ENCODE peak calls at places on chromosomes 7 and 10, in five cellular contexts. One of them, this sample, is unnamed.

GRCh38 chr10:36469585-36469984 is 655.8 kb upstream of the ANKRD30A start:
- DNase-seq in neuronal stem cell: no peak
- DNase-seq in mesenchymal stem cell: peak
- DNase-seq in H9: no peak
- DNase-seq in mesendoderm: no peak
- DNase-seq in this sample: peak

GRCh38 chr7:26423436-26423835 is 131.8 kb downstream of the SNX10 start:
- DNase-seq in neuronal stem cell: no peak
- DNase-seq in mesenchymal stem cell: no peak
- DNase-seq in H9: no peak
- DNase-seq in mesendoderm: no peak
- DNase-seq in this sample: no peak

GRCh38 chr7:23027261-23027660 is 13.3 kb upstream of the HYCC1 start:
- DNase-seq in neuronal stem cell: no peak
- DNase-seq in mesenchymal stem cell: no peak
- DNase-seq in H9: no peak
- DNase-seq in mesendoderm: no peak
- DNase-seq in this sample: no peak

GRCh38 chr7:84247591-84247990 is 53.0 kb upstream of the SEMA3A start:
- DNase-seq in neuronal stem cell: no peak
- DNase-seq in mesenchymal stem cell: no peak
- DNase-seq in H9: no peak
- DNase-seq in mesendoderm: no peak
- DNase-seq in this sample: peak

GRCh38 chr10:53690556-53691240 is 918.1 kb upstream of the MBL2 start:
- DNase-seq in neuronal stem cell: no peak
- DNase-seq in mesenchymal stem cell: no peak
- DNase-seq in H9: no peak
- DNase-seq in mesendoderm: peak
- DNase-seq in this sample: no peak

GRCh38 chr7:57867884-57868701 is 418.1 kb downstream of the ZNF716 start:
- DNase-seq in neuronal stem cell: no peak
- DNase-seq in mesenchymal stem cell: no peak
- DNase-seq in H9: no peak
- DNase-seq in mesendoderm: no peak
- DNase-seq in this sample: no peak

GRCh38 chr10:132912685-132913558 is 29.4 kb downstream of the CFAP46 start:
- DNase-seq in neuronal stem cell: peak
- DNase-seq in mesenchymal stem cell: no peak
- DNase-seq in H9: peak
- DNase-seq in mesendoderm: peak
- DNase-seq in this sample: no peak

GRCh38 chr7:156943091-156944041 is 6.1 kb upstream of the NOM1 start:
- DNase-seq in neuronal stem cell: no peak
- DNase-seq in mesenchymal stem cell: no peak
- DNase-seq in H9: peak
- DNase-seq in mesendoderm: no peak
- DNase-seq in this sample: no peak

GRCh38 chr7:102125127-102125561 is 161.5 kb upstream of the SH2B2 start:
- DNase-seq in neuronal stem cell: no peak
- DNase-seq in mesenchymal stem cell: peak
- DNase-seq in H9: peak
- DNase-seq in mesendoderm: peak
- DNase-seq in this sample: peak

GRCh38 chr10:59575269-59575668 is 134.4 kb downstream of the SLC16A9 start:
- DNase-seq in neuronal stem cell: no peak
- DNase-seq in mesenchymal stem cell: no peak
- DNase-seq in H9: no peak
- DNase-seq in mesendoderm: peak
- DNase-seq in this sample: no peak

GRCh38 chr7:50264908-50265307 is 39.6 kb upstream of the IKZF1 start:
- DNase-seq in neuronal stem cell: no peak
- DNase-seq in mesenchymal stem cell: no peak
- DNase-seq in H9: no peak
- DNase-seq in mesendoderm: peak
- DNase-seq in this sample: no peak

GRCh38 chr10:129793479-129793878 is 170.6 kb downstream of the EBF3 start:
- DNase-seq in neuronal stem cell: no peak
- DNase-seq in mesenchymal stem cell: no peak
- DNase-seq in H9: no peak
- DNase-seq in mesendoderm: no peak
- DNase-seq in this sample: no peak

GRCh38 chr7:102286237-102287081 is at the start of gene SH2B2:
- DNase-seq in neuronal stem cell: peak
- DNase-seq in mesenchymal stem cell: peak
- DNase-seq in H9: peak
- DNase-seq in mesendoderm: peak
- DNase-seq in this sample: peak

GRCh38 chr7:3154881-3155494 is 111.3 kb upstream of the CARD11 start:
- DNase-seq in neuronal stem cell: peak
- DNase-seq in mesenchymal stem cell: peak
- DNase-seq in H9: no peak
- DNase-seq in mesendoderm: peak
- DNase-seq in this sample: peak

GRCh38 chr10:71527135-71527534 is 130.4 kb downstream of the CDH23 start:
- DNase-seq in neuronal stem cell: no peak
- DNase-seq in mesenchymal stem cell: no peak
- DNase-seq in H9: no peak
- DNase-seq in mesendoderm: no peak
- DNase-seq in this sample: no peak

GRCh38 chr7:94330474-94331027 is 64.1 kb upstream of the COL1A2 start:
- DNase-seq in neuronal stem cell: no peak
- DNase-seq in mesenchymal stem cell: no peak
- DNase-seq in H9: no peak
- DNase-seq in mesendoderm: no peak
- DNase-seq in this sample: no peak

GRCh38 chr10:21532694-21533576 is 1.1 kb upstream of the MLLT10 start:
- DNase-seq in neuronal stem cell: no peak
- DNase-seq in mesenchymal stem cell: no peak
- DNase-seq in H9: no peak
- DNase-seq in mesendoderm: no peak
- DNase-seq in this sample: no peak

GRCh38 chr10:43962346-43963191 is 313.9 kb upstream of the ZNF32 start:
- DNase-seq in neuronal stem cell: no peak
- DNase-seq in mesenchymal stem cell: peak
- DNase-seq in H9: no peak
- DNase-seq in mesendoderm: no peak
- DNase-seq in this sample: peak

GRCh38 chr7:12620371-12620770 is 49.9 kb downstream of the SCIN start:
- DNase-seq in neuronal stem cell: no peak
- DNase-seq in mesenchymal stem cell: no peak
- DNase-seq in H9: no peak
- DNase-seq in mesendoderm: no peak
- DNase-seq in this sample: peak

GRCh38 chr10:113410618-113411017 is 142.2 kb upstream of the HABP2 start:
- DNase-seq in neuronal stem cell: no peak
- DNase-seq in mesenchymal stem cell: no peak
- DNase-seq in H9: no peak
- DNase-seq in mesendoderm: peak
- DNase-seq in this sample: no peak

GRCh38 chr10:121501796-121502195 is 96.4 kb downstream of the FGFR2 start:
- DNase-seq in neuronal stem cell: no peak
- DNase-seq in mesenchymal stem cell: no peak
- DNase-seq in H9: no peak
- DNase-seq in mesendoderm: no peak
- DNase-seq in this sample: no peak

GRCh38 chr10:80154978-80155695 is 22.6 kb downstream of the PLAC9 start:
- DNase-seq in neuronal stem cell: no peak
- DNase-seq in mesenchymal stem cell: peak
- DNase-seq in H9: no peak
- DNase-seq in mesendoderm: no peak
- DNase-seq in this sample: peak

GRCh38 chr10:5297996-5298395 is 66.8 kb upstream of the UCN3 start:
- DNase-seq in neuronal stem cell: no peak
- DNase-seq in mesenchymal stem cell: no peak
- DNase-seq in H9: no peak
- DNase-seq in mesendoderm: no peak
- DNase-seq in this sample: no peak

GRCh38 chr7:111931016-111931517 is 275.1 kb downstream of the DOCK4 start:
- DNase-seq in neuronal stem cell: peak
- DNase-seq in mesenchymal stem cell: peak
- DNase-seq in H9: peak
- DNase-seq in mesendoderm: peak
- DNase-seq in this sample: peak

GRCh38 chr10:96850825-96851224 is 18.7 kb downstream of the LCOR start:
- DNase-seq in neuronal stem cell: no peak
- DNase-seq in mesenchymal stem cell: peak
- DNase-seq in H9: no peak
- DNase-seq in mesendoderm: peak
- DNase-seq in this sample: peak

GRCh38 chr10:50326757-50327701 is 75.7 kb upstream of the ASAH2 start:
- DNase-seq in neuronal stem cell: no peak
- DNase-seq in mesenchymal stem cell: no peak
- DNase-seq in H9: no peak
- DNase-seq in mesendoderm: no peak
- DNase-seq in this sample: peak

GRCh38 chr10:27998178-27998953 is 513 bp downstream of the ODAD2 start:
- DNase-seq in neuronal stem cell: peak
- DNase-seq in mesenchymal stem cell: peak
- DNase-seq in H9: peak
- DNase-seq in mesendoderm: peak
- DNase-seq in this sample: peak

GRCh38 chr10:12237265-12238220 is 41.6 kb downstream of the CDC123 start:
- DNase-seq in neuronal stem cell: no peak
- DNase-seq in mesenchymal stem cell: no peak
- DNase-seq in H9: no peak
- DNase-seq in mesendoderm: no peak
- DNase-seq in this sample: no peak

GRCh38 chr7:33849961-33850559 is 55.3 kb upstream of the BMPER start:
- DNase-seq in neuronal stem cell: no peak
- DNase-seq in mesenchymal stem cell: peak
- DNase-seq in H9: no peak
- DNase-seq in mesendoderm: no peak
- DNase-seq in this sample: no peak

GRCh38 chr7:2632717-2633537 is 1.1 kb downstream of the TTYH3 start:
- DNase-seq in neuronal stem cell: no peak
- DNase-seq in mesenchymal stem cell: peak
- DNase-seq in H9: no peak
- DNase-seq in mesendoderm: peak
- DNase-seq in this sample: peak

GRCh38 chr10:44384601-44385422 is at the start of gene CXCL12:
- DNase-seq in neuronal stem cell: no peak
- DNase-seq in mesenchymal stem cell: peak
- DNase-seq in H9: peak
- DNase-seq in mesendoderm: peak
- DNase-seq in this sample: peak

GRCh38 chr10:88196298-88196697 is 332.9 kb downstream of the PTEN start:
- DNase-seq in neuronal stem cell: no peak
- DNase-seq in mesenchymal stem cell: no peak
- DNase-seq in H9: no peak
- DNase-seq in mesendoderm: no peak
- DNase-seq in this sample: no peak

GRCh38 chr7:21106296-21106732 is 319.6 kb upstream of the SP8 start:
- DNase-seq in neuronal stem cell: no peak
- DNase-seq in mesenchymal stem cell: no peak
- DNase-seq in H9: no peak
- DNase-seq in mesendoderm: no peak
- DNase-seq in this sample: no peak

GRCh38 chr10:34188221-34188620 is 626.9 kb downstream of the PARD3 start:
- DNase-seq in neuronal stem cell: no peak
- DNase-seq in mesenchymal stem cell: no peak
- DNase-seq in H9: no peak
- DNase-seq in mesendoderm: no peak
- DNase-seq in this sample: no peak

DNA sequence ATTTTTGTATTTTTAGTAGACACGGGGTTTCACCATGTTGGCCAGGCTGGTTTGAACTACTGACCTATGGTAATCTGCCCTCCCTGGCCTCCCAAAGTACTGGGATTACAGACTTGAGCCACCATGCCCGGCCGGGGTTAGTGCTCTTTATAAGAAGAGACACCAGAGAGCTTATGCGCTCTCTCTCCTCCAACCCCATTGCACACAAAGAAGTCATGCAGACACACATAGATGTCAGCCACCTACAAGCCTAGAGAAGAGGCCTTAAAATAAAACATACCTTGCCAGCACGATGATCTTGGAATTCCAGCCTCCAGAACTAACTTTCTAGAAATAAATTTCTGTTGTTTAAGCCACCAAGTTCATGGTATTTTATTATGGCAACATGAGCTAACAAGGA is 10.0 kb upstream of the FAM53B start:
- DNase-seq in neuronal stem cell: no peak
- DNase-seq in mesenchymal stem cell: no peak
- DNase-seq in H9: no peak
- DNase-seq in mesendoderm: no peak
- DNase-seq in this sample: no peak
- H2BK120ac ChIP-seq in neuronal stem cell: no peak
- H2BK120ac ChIP-seq in mesenchymal stem cell: no peak
- H2BK120ac ChIP-seq in H9: no peak
- H2BK120ac ChIP-seq in mesendoderm: no peak
- H2BK120ac ChIP-seq in this sample: no peak

GRCh38 chr10:3666525-3667302 is 118.3 kb downstream of the KLF6 start:
- DNase-seq in neuronal stem cell: no peak
- DNase-seq in mesenchymal stem cell: no peak
- DNase-seq in H9: no peak
- DNase-seq in mesendoderm: no peak
- DNase-seq in this sample: no peak
- H2BK120ac ChIP-seq in neuronal stem cell: no peak
- H2BK120ac ChIP-seq in mesenchymal stem cell: no peak
- H2BK120ac ChIP-seq in H9: no peak
- H2BK120ac ChIP-seq in mesendoderm: no peak
- H2BK120ac ChIP-seq in this sample: peak

DNA sequence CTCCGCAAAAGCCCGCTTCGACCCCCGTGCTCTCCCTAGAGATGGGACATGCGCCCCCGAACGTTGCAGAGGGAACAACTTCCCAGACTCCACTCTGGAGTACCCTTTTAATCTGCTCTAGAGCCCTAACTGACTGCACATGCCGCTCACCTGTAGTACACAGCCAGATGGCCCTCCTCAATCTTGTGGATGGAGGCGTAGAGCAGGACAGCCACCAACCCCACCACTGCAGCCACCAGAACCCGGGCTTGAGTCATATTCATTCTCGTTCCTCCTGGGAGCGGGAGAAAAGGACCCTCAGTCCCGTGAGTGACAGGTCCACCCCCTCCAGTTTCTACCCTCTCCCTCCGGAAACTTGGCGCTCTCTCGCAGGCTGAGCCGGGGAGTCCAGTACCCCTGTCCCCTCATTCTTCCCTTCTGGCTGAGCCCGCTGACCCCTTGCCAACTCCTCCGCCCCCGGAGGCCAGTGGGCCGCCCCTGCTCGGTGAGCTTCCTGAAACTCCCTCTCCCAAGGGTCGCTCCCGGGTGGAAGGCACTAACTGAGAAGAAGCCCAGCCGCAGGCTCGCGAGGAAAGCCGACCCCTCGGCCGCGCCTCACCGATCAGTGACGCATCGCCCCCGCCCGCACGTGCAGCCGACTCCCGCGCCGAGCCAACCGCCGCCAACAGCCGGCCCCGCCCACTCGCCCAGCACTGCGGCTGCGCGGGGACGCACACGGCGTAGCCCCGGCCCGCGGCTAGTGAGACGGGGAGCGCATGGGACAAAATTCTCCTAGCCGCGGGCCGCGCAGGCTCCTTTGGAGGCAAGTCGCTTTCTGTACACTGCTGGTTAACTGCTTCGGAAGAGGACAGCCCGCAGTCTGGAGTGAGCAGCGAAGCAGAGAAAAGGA is at the start of gene ERLIN1:
- DNase-seq in neuronal stem cell: peak
- DNase-seq in mesenchymal stem cell: peak
- DNase-seq in H9: peak
- DNase-seq in mesendoderm: peak
- DNase-seq in this sample: peak
- H2BK120ac ChIP-seq in neuronal stem cell: peak
- H2BK120ac ChIP-seq in mesenchymal stem cell: no peak
- H2BK120ac ChIP-seq in H9: no peak
- H2BK120ac ChIP-seq in mesendoderm: no peak
- H2BK120ac ChIP-seq in this sample: peak

GRCh38 chr10:102450124-102450373 is 1.3 kb downstream of the C10orf95 start:
- DNase-seq in neuronal stem cell: no peak
- DNase-seq in mesenchymal stem cell: no peak
- DNase-seq in H9: no peak
- DNase-seq in mesendoderm: no peak
- DNase-seq in this sample: no peak
- H2BK120ac ChIP-seq in neuronal stem cell: no peak
- H2BK120ac ChIP-seq in mesenchymal stem cell: no peak
- H2BK120ac ChIP-seq in H9: no peak
- H2BK120ac ChIP-seq in mesendoderm: no peak
- H2BK120ac ChIP-seq in this sample: no peak

This sample was measured in IMR-90.